ENCODE peak calls at places on chromosomes 3 and 15, in seven cellular contexts. Y, W, N, O, E, B and J are unnamed samples.
A peak's percentile ranks its signal among the peaks of the same experiment; 100 is the strongest.

GRCh38 chr3:124586126-124587052 is 143.9 kb upstream of the UMPS start:
- DNase-seq in Y (no peak), W (no peak), N (no peak), O (no peak), E (no peak), B (no peak), J (no peak)

GRCh38 chr3:187296915-187297314 is 5.4 kb upstream of the MASP1 start:
- DNase-seq in Y (no peak), W (no peak), N (no peak), O (no peak), E (no peak), B (no peak), J (no peak)

GRCh38 chr3:4472766-4473165 is 5.7 kb upstream of the SUMF1 start:
- DNase-seq in Y (no peak), W (no peak), N (no peak), O (no peak), E (no peak), B (no peak), J (no peak)

GRCh38 chr3:129983561-129983960 is 9.0 kb downstream of the TRH start:
- DNase-seq in Y (no peak), W (no peak), N (no peak), O (no peak), E (no peak), B (no peak), J (no peak)

GRCh38 chr15:52003710-52004109 is 15.3 kb upstream of the MAPK6 start:
- DNase-seq in Y (no peak), W (no peak), N (no peak), O (no peak), E (no peak), B (no peak), J (no peak)

GRCh38 chr15:40354408-40355171 is 3.4 kb upstream of the DISP2 start:
- DNase-seq in Y (no peak), W (no peak), N (peak; percentile 66), O (no peak), E (no peak), B (no peak), J (no peak)

GRCh38 chr3:98013428-98014349 is 21.4 kb downstream of the GABRR3 start:
- DNase-seq in Y (no peak), W (peak; percentile 42), N (no peak), O (no peak), E (no peak), B (peak; percentile 4), J (no peak)

GRCh38 chr3:178546079-178546478 is 9.8 kb downstream of the KCNMB2 start:
- DNase-seq in Y (no peak), W (no peak), N (no peak), O (no peak), E (no peak), B (no peak), J (no peak)

GRCh38 chr3:111690242-111690641 is 95.1 kb upstream of the ZBED2 start:
- DNase-seq in Y (no peak), W (peak; percentile 45), N (peak; percentile 98), O (no peak), E (no peak), B (peak; percentile 76), J (no peak)